ENCODE peak calls at places on chromosomes 2 and 18, in eight cellular contexts. Z is tibial artery; E is fibroblast of mammary gland; J is GDM1; N is stimulated activated CD4-positive, alpha-beta T cell treated with anti-CD3 and anti-CD28 coated beads, TNF-alpha, amount 100 ng/mL, for 24 hours; W is naive thymus-derived CD8-positive, alpha-beta T cell; T is CD8-positive, alpha-beta T cell; S is GM19239. A is an unnamed sample.

GRCh38 chr2:233147136-233147828 is 87.1 kb downstream of the INPP5D start:
- DNase-seq in Z (no peak), E (no peak), J (no peak), N (no peak), W (no peak), T (no peak), S (no peak), A (no peak)

GRCh38 chr2:104286806-104287205 is 567.1 kb upstream of the POU3F3 start:
- DNase-seq in Z (no peak), E (no peak), J (no peak), N (no peak), W (no peak), T (no peak), S (no peak), A (no peak)

GRCh38 chr2:64975232-64975791 is 13.9 kb upstream of the SLC1A4 start:
- DNase-seq in Z (peak; percentile 42), E (peak; percentile 41), J (no peak), N (no peak), W (no peak), T (no peak), S (no peak), A (no peak)

GRCh38 chr2:73962798-73963197 is 21.9 kb upstream of the TET3 start:
- DNase-seq in Z (no peak), E (no peak), J (no peak), N (no peak), W (no peak), T (no peak), S (no peak), A (no peak)

GRCh38 chr2:2557448-2557847 is 226.4 kb upstream of the MYT1L start:
- DNase-seq in Z (no peak), E (no peak), J (no peak), N (no peak), W (no peak), T (no peak), S (no peak), A (no peak)

GRCh38 chr2:100196786-100197494 is 54.5 kb upstream of the AFF3 start:
- DNase-seq in Z (no peak), E (no peak), J (no peak), N (no peak), W (no peak), T (no peak), S (no peak), A (no peak)

GRCh38 chr2:129661942-129662341 is 317.5 kb upstream of the RAB6C start:
- DNase-seq in Z (no peak), E (no peak), J (no peak), N (no peak), W (no peak), T (no peak), S (no peak), A (no peak)

GRCh38 chr18:63787673-63788072 is 12.5 kb downstream of the SERPINB7 start:
- DNase-seq in Z (no peak), E (no peak), J (no peak), N (no peak), W (no peak), T (no peak), S (no peak), A (no peak)

GRCh38 chr2:49490710-49491109 is 336.4 kb upstream of the FSHR start:
- DNase-seq in Z (no peak), E (no peak), J (peak; percentile 10), N (no peak), W (no peak), T (no peak), S (peak; percentile 6), A (peak; percentile 11)

GRCh38 chr2:22692751-22693150 is 692.2 kb upstream of the KLHL29 start:
- DNase-seq in Z (no peak), E (no peak), J (no peak), N (no peak), W (no peak), T (no peak), S (no peak), A (no peak)

GRCh38 chr2:46187112-46187618 is 110.0 kb upstream of the EPAS1 start:
- DNase-seq in Z (peak; percentile 42), E (peak; percentile 85), J (no peak), N (peak; percentile 16), W (no peak), T (peak; percentile 46), S (peak; percentile 72), A (no peak)

GRCh38 chr2:36245632-36246031 is 109.9 kb upstream of the CRIM1 start:
- DNase-seq in Z (no peak), E (no peak), J (no peak), N (no peak), W (no peak), T (no peak), S (no peak), A (no peak)

GRCh38 chr2:73418343-73418742 is 32.7 kb downstream of the ALMS1 start:
- DNase-seq in Z (peak; percentile 70), E (peak; percentile 86), J (no peak), N (no peak), W (no peak), T (no peak), S (no peak), A (no peak)

GRCh38 chr2:170157025-170157684 is 20.8 kb upstream of the MYO3B start:
- DNase-seq in Z (no peak), E (peak; percentile 64), J (no peak), N (no peak), W (no peak), T (no peak), S (no peak), A (no peak)

GRCh38 chr2:117858892-117859531 is 44.5 kb downstream of the DDX18 start:
- DNase-seq in Z (no peak), E (no peak), J (no peak), N (no peak), W (no peak), T (no peak), S (no peak), A (no peak)

GRCh38 chr2:19435815-19436214 is 77.4 kb upstream of the OSR1 start:
- DNase-seq in Z (no peak), E (peak; percentile 24), J (no peak), N (no peak), W (no peak), T (no peak), S (no peak), A (no peak)

GRCh38 chr2:216857131-216857550 is 2.7 kb downstream of the TNP1 start:
- DNase-seq in Z (no peak), E (peak; percentile 48), J (no peak), N (no peak), W (no peak), T (no peak), S (no peak), A (no peak)

GRCh38 chr2:134667081-134667480 is 51.7 kb downstream of the TMEM163 start:
- DNase-seq in Z (no peak), E (no peak), J (no peak), N (no peak), W (no peak), T (no peak), S (no peak), A (no peak)

GRCh38 chr2:224171226-224171625 is 132.1 kb upstream of the SERPINE2 start:
- DNase-seq in Z (no peak), E (no peak), J (no peak), N (no peak), W (no peak), T (no peak), S (no peak), A (no peak)